ENCODE peak calls at places on chromosomes 11 and 22, in five cellular contexts. Q is activated T-cell treated with anti-CD3 and anti-CD28 coated beads, Interleukin-2, amount 50 U/mL, for 72 hours; V is mucosa of gallbladder; J is WTC11; B is activated CD4-positive, alpha-beta T cell treated with anti-CD3 and anti-CD28 coated beads, Interleukin-2, amount 50 U/mL, for 1 hour. N is an unnamed sample.

GRCh38 chr22:49996532-49997220 is 15.9 kb downstream of the IL17REL start:
- DNase-seq in Q (no peak), V (no peak), J (no peak), B (no peak), N (no peak)

GRCh38 chr11:101126551-101127347 is 2.9 kb downstream of the PGR start:
- DNase-seq in Q (no peak), V (no peak), J (peak), B (no peak), N (peak)

GRCh38 chr11:109933126-109933525 is 160.1 kb upstream of the ZC3H12C start:
- DNase-seq in Q (no peak), V (no peak), J (no peak), B (no peak), N (no peak)

GRCh38 chr11:86446163-86446923 is 71.7 kb downstream of the CCDC81 start:
- DNase-seq in Q (no peak), V (no peak), J (no peak), B (no peak), N (no peak)

GRCh38 chr11:20594274-20595061 is 4.9 kb upstream of the SLC6A5 start:
- DNase-seq in Q (no peak), V (no peak), J (no peak), B (no peak), N (no peak)

GRCh38 chr11:26992031-26992541 is 1.8 kb upstream of the FIBIN start:
- DNase-seq in Q (no peak), V (no peak), J (no peak), B (no peak), N (no peak)

GRCh38 chr22:37803636-37804371 is 3.9 kb upstream of the GCAT start:
- DNase-seq in Q (no peak), V (no peak), J (no peak), B (no peak), N (no peak)

GRCh38 chr22:17969732-17970131 is 54.6 kb downstream of the MICAL3 start:
- DNase-seq in Q (no peak), V (no peak), J (no peak), B (no peak), N (no peak)

GRCh38 chr11:113577356-113578163 is 102.4 kb upstream of the DRD2 start:
- DNase-seq in Q (peak), V (peak), J (no peak), B (no peak), N (no peak)

GRCh38 chr11:72751293-72752087 is 718 bp downstream of the ARAP1 start:
- DNase-seq in Q (no peak), V (no peak), J (no peak), B (no peak), N (no peak)

GRCh38 chr22:37516456-37516855 is 2.8 kb downstream of the CARD10 start:
- DNase-seq in Q (no peak), V (no peak), J (no peak), B (no peak), N (no peak)

GRCh38 chr11:57800444-57801184 is 39.0 kb downstream of the CTNND1 start:
- DNase-seq in Q (peak), V (peak), J (no peak), B (no peak), N (no peak)

GRCh38 chr11:45225277-45225676 is 60.9 kb downstream of the SYT13 start:
- DNase-seq in Q (no peak), V (no peak), J (no peak), B (no peak), N (no peak)

GRCh38 chr11:44333271-44334218 is 23.6 kb upstream of the ALX4 start:
- DNase-seq in Q (no peak), V (no peak), J (no peak), B (no peak), N (no peak)

GRCh38 chr22:27518583-27519437 is 282.7 kb downstream of the MN1 start:
- DNase-seq in Q (no peak), V (no peak), J (no peak), B (no peak), N (no peak)

GRCh38 chr11:35675901-35676610 is 13.5 kb downstream of the TRIM44 start:
- DNase-seq in Q (no peak), V (no peak), J (no peak), B (no peak), N (no peak)

GRCh38 chr11:43585877-43586608 is 94.5 kb upstream of the HSD17B12 start:
- DNase-seq in Q (no peak), V (no peak), J (no peak), B (no peak), N (no peak)

GRCh38 chr22:38213319-38214247 is 11.8 kb downstream of the MAFF start:
- DNase-seq in Q (no peak), V (no peak), J (no peak), B (no peak), N (no peak)

GRCh38 chr11:75246006-75246672 is 5.6 kb downstream of the TPBGL start:
- DNase-seq in Q (no peak), V (no peak), J (no peak), B (no peak), N (peak)

GRCh38 chr11:118353084-118353710 is 6.2 kb upstream of the UBE4A start:
- DNase-seq in Q (no peak), V (no peak), J (no peak), B (no peak), N (no peak)

GRCh38 chr11:35721576-35722341 is 59.2 kb downstream of the TRIM44 start:
- DNase-seq in Q (no peak), V (no peak), J (no peak), B (no peak), N (peak)